ENCODE peak calls at places on chromosomes 4 and X, in seven cellular contexts. T is NCI-H1092 treated with DMSO at 0.1 percent for 48 hours; S is NCI-H2029; D is NCI-H2081; W is stimulated activated CD4-positive, alpha-beta T cell treated with anti-CD3 and anti-CD28 coated beads, TNF-alpha, amount 100 ng/mL, for 48 hours; B is hypothalamus; N is astrocyte. X is an unnamed sample.

GRCh38 chrX:33194876-33195433 is 16.4 kb downstream of the DMD start:
- DNase-seq in T (no peak), S (no peak), D (no peak), W (no peak), B (no peak), N (peak; percentile 2), X (no peak)

GRCh38 chrX:154696328-154697045 is 43.1 kb upstream of the CTAG2 start:
- DNase-seq in T (no peak), S (no peak), D (no peak), W (no peak), B (no peak), N (peak; percentile 62), X (no peak)

GRCh38 chr4:23333556-23333945 is 556.3 kb downstream of the PPARGC1A start:
- DNase-seq in T (no peak), S (peak; percentile 74), D (peak; percentile 48), W (peak; percentile 13), B (no peak), N (peak; percentile 96), X (no peak)

GRCh38 chrX:42778096-42778495 is at the start of gene PPP1R2C:
- DNase-seq in T (no peak), S (no peak), D (no peak), W (peak; percentile 13), B (no peak), N (no peak), X (no peak)

GRCh38 chr4:147924604-147925412 is 192.9 kb downstream of the ARHGAP10 start:
- DNase-seq in T (no peak), S (no peak), D (peak; percentile 27), W (no peak), B (peak; percentile 18), N (no peak), X (peak; percentile 0)

GRCh38 chr4:6280365-6280996 is 10.8 kb downstream of the WFS1 start:
- DNase-seq in T (no peak), S (no peak), D (no peak), W (no peak), B (no peak), N (no peak), X (no peak)

GRCh38 chr4:5409980-5410618 is 298.3 kb downstream of the EVC2 start:
- DNase-seq in T (no peak), S (no peak), D (no peak), W (no peak), B (no peak), N (no peak), X (no peak)

GRCh38 chr4:150609131-150609530 is 27.2 kb downstream of the MAB21L2 start:
- DNase-seq in T (no peak), S (no peak), D (no peak), W (no peak), B (no peak), N (no peak), X (no peak)

GRCh38 chr4:185128272-185129119 is 14.6 kb upstream of the SLC25A4 start:
- DNase-seq in T (peak; percentile 28), S (no peak), D (no peak), W (no peak), B (no peak), N (peak; percentile 6), X (no peak)

GRCh38 chr4:184475096-184475461 is 729 bp upstream of the IRF2 start:
- DNase-seq in T (no peak), S (no peak), D (peak; percentile 19), W (peak; percentile 51), B (no peak), N (peak; percentile 29), X (no peak)

GRCh38 chrX:102934624-102935023 is 2.4 kb upstream of the RAB40AL start:
- DNase-seq in T (peak; percentile 12), S (no peak), D (peak; percentile 10), W (peak; percentile 8), B (no peak), N (no peak), X (no peak)

GRCh38 chrX:130085551-130085986 is 24.7 kb downstream of the ELF4 start:
- DNase-seq in T (no peak), S (no peak), D (no peak), W (no peak), B (no peak), N (no peak), X (no peak)

GRCh38 chr4:8278421-8279287 is 9.1 kb downstream of the HTRA3 start:
- DNase-seq in T (no peak), S (no peak), D (no peak), W (no peak), B (no peak), N (peak; percentile 73), X (no peak)

GRCh38 chr4:94462572-94462971 is 10.8 kb downstream of the PDLIM5 start:
- DNase-seq in T (no peak), S (no peak), D (no peak), W (no peak), B (no peak), N (no peak), X (no peak)

GRCh38 chr4:181796502-181796901 is 446.7 kb upstream of the TENM3 start:
- DNase-seq in T (no peak), S (no peak), D (no peak), W (no peak), B (no peak), N (peak; percentile 74), X (no peak)

GRCh38 chrX:110852180-110852579 is 56.6 kb upstream of the CHRDL1 start:
- DNase-seq in T (peak; percentile 9), S (no peak), D (peak; percentile 54), W (no peak), B (no peak), N (no peak), X (peak; percentile 27)

GRCh38 chr4:154822775-154823174 is 41.7 kb downstream of the RBM46 start:
- DNase-seq in T (no peak), S (no peak), D (no peak), W (no peak), B (no peak), N (peak; percentile 61), X (no peak)

GRCh38 chr4:42816189-42816588 is 76.3 kb upstream of the GRXCR1 start:
- DNase-seq in T (no peak), S (no peak), D (no peak), W (no peak), B (no peak), N (no peak), X (no peak)

GRCh38 chrX:53254570-53255461 is 26.6 kb downstream of the IQSEC2 start:
- DNase-seq in T (no peak), S (no peak), D (no peak), W (no peak), B (no peak), N (no peak), X (no peak)

GRCh38 chrX:42708222-42708621 is 69.7 kb downstream of the PPP1R2C start:
- DNase-seq in T (no peak), S (no peak), D (no peak), W (no peak), B (no peak), N (no peak), X (no peak)

GRCh38 chr4:21385706-21386105 is 562.9 kb downstream of the KCNIP4 start:
- DNase-seq in T (no peak), S (no peak), D (no peak), W (no peak), B (no peak), N (no peak), X (no peak)

GRCh38 chr4:73453701-73454005 is 17.6 kb downstream of the AFP start:
- DNase-seq in T (no peak), S (no peak), D (no peak), W (no peak), B (no peak), N (peak; percentile 23), X (no peak)

GRCh38 chr4:98516042-98516440 is 142.4 kb downstream of the TSPAN5 start:
- DNase-seq in T (no peak), S (no peak), D (no peak), W (no peak), B (no peak), N (peak; percentile 94), X (no peak)

GRCh38 chr4:145531193-145531592 is 49.5 kb downstream of the SMAD1 start:
- DNase-seq in T (no peak), S (peak; percentile 43), D (peak; percentile 6), W (no peak), B (no peak), N (no peak), X (no peak)

GRCh38 chr4:2818351-2818939 is 25.2 kb upstream of the ADD1 start:
- DNase-seq in T (peak; percentile 26), S (no peak), D (peak; percentile 22), W (no peak), B (no peak), N (no peak), X (no peak)

GRCh38 chr4:142778430-142778829 is 67.7 kb downstream of the INPP4B start:
- DNase-seq in T (no peak), S (no peak), D (no peak), W (no peak), B (no peak), N (peak; percentile 66), X (no peak)

GRCh38 chr4:89915937-89916336 is 21.3 kb downstream of the MMRN1 start:
- DNase-seq in T (no peak), S (peak; percentile 3), D (no peak), W (no peak), B (no peak), N (no peak), X (no peak)

GRCh38 chr4:84585276-84585675 is 2.3 kb downstream of the CDS1 start:
- DNase-seq in T (no peak), S (no peak), D (no peak), W (no peak), B (no peak), N (no peak), X (no peak)

GRCh38 chrX:16771483-16772398 is 14.5 kb upstream of the TXLNG start:
- DNase-seq in T (no peak), S (no peak), D (peak; percentile 21), W (no peak), B (peak; percentile 0), N (peak; percentile 80), X (no peak)

GRCh38 chrX:45842916-45843315 is 642.2 kb upstream of the DIPK2B start:
- DNase-seq in T (no peak), S (no peak), D (no peak), W (no peak), B (no peak), N (no peak), X (no peak)

GRCh38 chrX:49096419-49096818 is 16.7 kb upstream of the WDR45 start:
- DNase-seq in T (no peak), S (no peak), D (no peak), W (no peak), B (no peak), N (no peak), X (no peak)

GRCh38 chrX:129665916-129666644 is 11.3 kb upstream of the APLN start:
- DNase-seq in T (no peak), S (no peak), D (no peak), W (no peak), B (no peak), N (peak; percentile 71), X (no peak)

GRCh38 chr4:113582737-113583136 is 178.8 kb downstream of the CAMK2D start:
- DNase-seq in T (no peak), S (no peak), D (no peak), W (no peak), B (no peak), N (no peak), X (no peak)

X was measured in NCI-H774.